ENCODE peak calls at places on chromosomes 6 and 20, in ten cellular contexts. D, J, Q, L, R, O, V, A, U and F are unnamed samples.

GRCh38 chr6:35427851-35428321 is 24.3 kb upstream of the FANCE start:
- DNase-seq in O (no peak), A (peak), J (no peak), L (no peak), Q (peak), D (no peak), V (peak), R (no peak), U (peak), F (no peak)

GRCh38 chr6:151322570-151322969 is 68.8 kb downstream of the ZBTB2 start:
- DNase-seq in V (no peak), Q (no peak), R (no peak), D (no peak), U (peak), O (no peak), J (no peak), L (no peak), A (peak), F (no peak)

GRCh38 chr6:114619621-114620020 is 276.8 kb upstream of the HS3ST5 start:
- DNase-seq in R (no peak), D (no peak), O (no peak), L (no peak), Q (no peak), A (no peak), J (no peak), V (no peak), U (no peak), F (no peak)

GRCh38 chr6:63816979-63817436 is 181.4 kb downstream of the PHF3 start:
- DNase-seq in U (peak), Q (peak), A (peak), V (peak), O (no peak), L (no peak), R (no peak), J (peak), D (no peak), F (no peak)

GRCh38 chr6:145015739-145016558 is 719.4 kb downstream of the EPM2A start:
- DNase-seq in O (no peak), V (peak), U (peak), Q (peak), J (no peak), D (no peak), A (peak), L (peak), R (no peak), F (no peak)

GRCh38 chr20:57335392-57335791 is 5.8 kb downstream of the SPO11 start:
- DNase-seq in U (peak), R (no peak), D (no peak), J (no peak), A (no peak), V (peak), L (no peak), O (no peak), Q (no peak), F (no peak)

GRCh38 chr6:40482532-40482931 is 104.6 kb downstream of the LRFN2 start:
- DNase-seq in V (no peak), R (no peak), J (peak), D (no peak), A (no peak), Q (no peak), O (no peak), L (no peak), U (no peak), F (no peak)

GRCh38 chr6:125913864-125914351 is 42.7 kb upstream of the HINT3 start:
- DNase-seq in J (no peak), R (peak), D (no peak), A (peak), V (peak), O (peak), U (peak), L (no peak), Q (peak), F (no peak)

DNA sequence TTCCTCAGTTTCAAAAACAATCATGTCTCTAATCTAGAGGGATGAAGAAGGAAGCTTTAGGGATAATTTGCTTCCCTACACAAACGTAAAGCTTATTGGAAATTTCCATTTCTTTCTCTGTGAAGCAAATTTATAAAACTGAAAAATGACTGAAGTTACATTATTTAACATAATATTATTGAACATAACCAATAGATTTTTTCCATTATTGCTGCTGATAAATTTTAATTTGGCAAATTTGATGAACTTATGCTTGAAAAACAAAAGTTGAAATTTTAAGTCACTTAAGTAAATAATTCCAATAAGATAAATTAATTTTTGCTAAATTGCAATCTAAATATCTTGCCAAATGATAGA is 140.9 kb downstream of the GMDS start:
- DNase-seq in L (no peak), U (no peak), O (no peak), D (no peak), Q (no peak), A (no peak), V (no peak), J (no peak), R (no peak), F (no peak)
- TF ChIP-seq CTCF in L (no peak), U (no peak), O (no peak), D (no peak), Q (peak), A (no peak), V (no peak), J (no peak), R (no peak), F (no peak)

DNA sequence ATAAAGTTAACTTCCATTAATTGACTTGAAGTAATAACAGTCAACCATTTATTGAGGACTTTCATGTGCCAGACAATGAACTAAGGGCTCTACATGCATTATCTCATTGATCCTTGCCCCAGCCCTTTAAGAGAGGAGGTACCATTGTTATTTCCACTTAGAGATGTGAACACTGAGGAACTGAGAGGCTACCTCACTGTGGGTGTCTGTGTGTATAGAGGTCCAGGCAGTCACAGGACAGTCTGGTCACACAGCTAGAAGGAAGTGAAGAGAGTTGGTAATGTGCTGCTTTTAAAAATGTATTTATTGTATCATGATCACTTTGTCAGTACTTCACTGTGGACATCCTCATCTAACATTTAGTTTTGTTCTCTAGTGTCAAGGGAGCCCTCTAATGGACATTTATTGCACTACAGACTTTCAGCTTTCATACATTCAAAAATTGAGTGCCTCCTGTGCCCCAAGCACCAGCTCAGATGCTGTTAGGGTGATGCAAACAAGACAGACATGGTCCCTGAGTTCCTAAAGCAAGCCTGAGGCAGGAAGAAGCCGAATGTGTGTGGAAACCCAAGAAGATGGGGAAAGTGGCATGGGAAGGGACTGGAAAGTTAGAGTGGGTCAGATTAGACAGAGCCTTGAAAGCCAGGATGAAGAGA is 122.9 kb downstream of the SLC16A10 start:
- DNase-seq in O (peak), L (peak), A (peak), D (no peak), R (no peak), U (peak), V (peak), Q (peak), J (peak), F (no peak)
- TF ChIP-seq CTCF in O (peak), L (peak), A (peak), D (peak), R (peak), U (peak), V (peak), Q (peak), J (peak), F (peak)

DNA sequence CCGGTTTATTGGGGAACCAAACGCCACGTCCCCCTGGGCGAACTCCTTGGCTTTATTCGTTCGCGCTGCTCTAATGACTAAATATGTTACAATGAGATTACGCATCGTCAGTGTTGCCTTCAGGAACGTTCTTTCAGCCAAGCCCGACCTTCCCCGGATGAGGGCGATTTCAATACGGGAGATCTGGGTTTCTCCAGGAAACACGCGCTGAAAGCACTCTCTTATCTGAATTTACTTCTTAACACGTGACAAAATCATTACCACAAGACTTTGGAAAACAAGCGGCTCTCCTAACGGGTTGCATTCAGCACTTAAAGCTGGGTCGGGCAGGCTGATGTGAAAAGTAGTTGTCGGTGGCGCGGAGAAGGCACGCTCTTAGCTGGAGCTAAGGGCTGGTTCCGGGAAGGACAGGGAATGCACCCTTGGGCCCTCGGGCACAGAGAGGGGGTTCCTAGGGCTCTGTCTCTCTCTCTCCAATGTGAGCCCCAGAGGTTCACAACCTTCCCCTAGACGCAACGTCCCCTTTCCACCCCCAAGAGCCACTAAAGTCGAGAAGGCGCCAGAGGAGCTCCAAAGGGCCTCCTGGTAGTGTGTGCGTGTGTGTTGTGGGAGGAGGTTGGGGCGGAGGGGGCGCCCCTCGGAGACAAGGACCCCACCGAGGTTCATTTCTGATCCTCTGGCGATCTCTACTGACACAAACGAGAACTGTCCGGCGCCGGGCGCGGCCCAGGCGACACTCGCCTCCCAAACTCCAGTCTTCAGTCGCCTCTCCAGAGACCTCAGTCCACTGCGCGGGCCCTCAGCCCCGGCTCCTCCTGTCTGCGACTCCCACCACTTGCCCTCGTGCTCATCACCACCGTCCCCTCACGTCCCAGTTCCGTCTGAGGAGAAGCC is 7.1 kb upstream of the NKX2-2 start:
- DNase-seq in V (peak), D (no peak), R (no peak), Q (no peak), A (peak), U (peak), O (no peak), J (no peak), L (peak), F (no peak)
- TF ChIP-seq CTCF in V (no peak), D (no peak), R (no peak), Q (no peak), A (no peak), U (no peak), O (peak), J (no peak), L (no peak), F (no peak)

GRCh38 chr20:23019403-23019802 is 15.7 kb upstream of the SSTR4 start:
- DNase-seq in O (no peak), U (no peak), V (no peak), J (no peak), A (no peak), L (no peak), R (no peak), Q (no peak), D (no peak), F (no peak)

GRCh38 chr20:23021541-23021940 is 13.6 kb upstream of the SSTR4 start:
- DNase-seq in R (no peak), L (no peak), O (no peak), A (no peak), V (no peak), Q (no peak), U (no peak), J (no peak), D (no peak), F (no peak)

GRCh38 chr20:23021941-23022340 is 13.2 kb upstream of the SSTR4 start:
- DNase-seq in A (peak), V (no peak), R (no peak), D (no peak), O (no peak), L (no peak), J (no peak), Q (no peak), U (peak), F (no peak)

GRCh38 chr20:23018941-23019340 is 16.2 kb upstream of the SSTR4 start:
- DNase-seq in O (no peak), Q (no peak), L (no peak), R (no peak), A (no peak), U (no peak), J (no peak), V (no peak), D (no peak), F (no peak)

DNA sequence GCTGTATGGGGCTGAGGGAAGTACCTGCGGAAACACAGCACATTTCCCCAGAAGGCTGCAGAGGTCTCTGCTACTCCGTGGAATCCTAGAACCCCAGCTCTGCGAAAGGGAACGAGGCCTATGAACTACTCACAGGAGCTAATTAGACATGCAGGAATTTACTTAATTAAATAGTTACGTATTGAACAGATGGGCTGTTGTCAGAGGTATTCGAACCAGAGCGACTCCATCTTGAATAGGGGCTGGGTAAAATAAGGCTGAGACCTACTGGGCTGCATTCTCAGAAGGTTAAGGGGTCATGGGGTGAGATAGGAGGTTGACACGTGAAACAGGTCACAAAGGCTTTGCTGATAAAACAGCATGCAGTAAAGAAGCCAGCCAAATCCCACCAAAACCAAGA is 14.9 kb upstream of the SSTR4 start:
- DNase-seq in O (no peak), A (no peak), R (no peak), Q (no peak), J (no peak), D (no peak), U (no peak), V (no peak), L (no peak), F (no peak)
- TF ChIP-seq CTCF in O (no peak), A (no peak), R (no peak), Q (no peak), J (no peak), D (no peak), U (no peak), V (no peak), L (no peak), F (no peak)

GRCh38 chr6:5672581-5673011 is 334.1 kb downstream of the NRN1 start:
- DNase-seq in R (peak), V (peak), A (peak), D (no peak), J (peak), O (no peak), Q (peak), U (peak), L (no peak), F (no peak)

GRCh38 chr6:5671162-5671561 is 335.6 kb downstream of the NRN1 start:
- DNase-seq in U (peak), R (peak), O (no peak), L (peak), D (no peak), Q (no peak), V (peak), A (peak), J (no peak), F (no peak)

GRCh38 chr6:5670381-5670780 is 336.3 kb downstream of the NRN1 start:
- DNase-seq in J (no peak), V (no peak), U (peak), Q (no peak), D (no peak), A (no peak), L (no peak), R (no peak), O (no peak), F (no peak)

GRCh38 chr6:5673016-5673415 is 333.7 kb downstream of the NRN1 start:
- DNase-seq in V (no peak), L (no peak), D (no peak), O (no peak), R (no peak), A (no peak), U (peak), Q (no peak), J (no peak), F (no peak)

GRCh38 chr6:5671604-5672559 is 334.8 kb downstream of the NRN1 start:
- DNase-seq in D (no peak), R (peak), U (no peak), A (peak), J (no peak), O (no peak), L (no peak), Q (no peak), V (no peak), F (no peak)
- TF ChIP-seq CTCF in D (no peak), R (no peak), U (no peak), A (no peak), J (no peak), O (no peak), L (no peak), Q (no peak), V (peak), F (no peak)

GRCh38 chr6:37696841-37697735 is 595 bp downstream of the MDGA1 start:
- DNase-seq in R (peak), D (peak), A (peak), U (peak), L (peak), O (no peak), V (peak), Q (no peak), J (peak), F (no peak)
- TF ChIP-seq CTCF in R (peak), D (peak), A (no peak), U (no peak), L (peak), O (no peak), V (no peak), Q (peak), J (peak), F (no peak)

DNA sequence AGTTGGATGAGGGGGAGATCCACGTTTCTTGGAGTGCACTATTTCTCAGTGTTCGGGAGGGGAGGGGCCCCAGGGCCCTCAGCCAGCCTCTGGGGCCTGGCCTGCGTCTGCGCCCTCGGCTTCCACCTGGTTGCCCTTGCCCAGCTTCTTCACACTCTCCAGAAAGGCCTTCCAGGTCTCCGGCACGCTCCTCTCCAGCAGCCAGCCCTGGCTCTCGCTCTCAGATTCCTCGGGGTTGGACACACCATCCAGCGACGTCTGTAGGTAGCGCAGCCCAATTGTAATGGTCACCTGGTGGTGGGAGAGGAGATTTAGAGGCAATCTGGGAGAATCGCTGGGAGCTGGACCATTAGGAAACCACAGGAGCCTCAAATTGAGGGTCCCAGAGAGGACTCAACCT is 24.2 kb downstream of the PRPH2 start:
- DNase-seq in J (no peak), O (no peak), V (no peak), D (no peak), U (no peak), Q (no peak), L (no peak), R (no peak), A (no peak), F (no peak)
- TF ChIP-seq CTCF in J (no peak), O (no peak), V (no peak), D (no peak), U (no peak), Q (no peak), L (no peak), R (no peak), A (no peak), F (no peak)

DNA sequence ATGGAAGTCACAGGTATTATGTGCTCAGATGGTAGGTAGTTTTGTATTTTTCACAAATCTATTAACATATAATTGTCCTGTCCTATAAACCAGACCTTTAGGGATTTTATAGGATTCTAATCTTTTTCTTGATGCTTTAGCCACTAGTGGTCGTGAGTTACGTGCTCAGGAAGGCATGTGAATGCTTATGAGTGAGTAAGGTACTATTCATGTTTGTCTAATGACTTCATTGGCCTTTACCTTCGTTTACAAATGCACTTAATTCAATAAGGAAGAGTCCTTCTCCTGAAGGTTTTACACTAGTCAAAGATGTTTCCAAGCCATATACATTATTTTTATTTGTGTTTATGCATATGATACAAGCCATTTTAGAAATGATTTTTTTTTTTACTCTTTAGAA is 23.0 kb downstream of the PACRG start:
- DNase-seq in O (peak), U (peak), D (no peak), J (no peak), R (no peak), Q (no peak), A (peak), V (peak), L (no peak), F (no peak)
- TF ChIP-seq CTCF in O (peak), U (no peak), D (no peak), J (no peak), R (no peak), Q (no peak), A (no peak), V (no peak), L (no peak), F (no peak)

GRCh38 chr6:43972915-43973304 is 154.3 kb downstream of the MRPL14 start:
- DNase-seq in O (peak), A (peak), Q (peak), R (peak), V (peak), D (peak), J (no peak), L (no peak), U (peak), F (no peak)

GRCh38 chr6:43971776-43972126 is 155.5 kb downstream of the MRPL14 start:
- DNase-seq in D (no peak), J (no peak), V (no peak), A (no peak), R (no peak), Q (no peak), L (no peak), U (no peak), O (no peak), F (no peak)

GRCh38 chr6:43972179-43972914 is 154.9 kb downstream of the MRPL14 start:
- DNase-seq in L (no peak), R (no peak), A (no peak), J (no peak), U (peak), Q (no peak), D (no peak), V (no peak), O (no peak), F (no peak)

GRCh38 chr6:43974643-43975235 is 152.5 kb downstream of the MRPL14 start:
- DNase-seq in U (peak), L (no peak), O (no peak), Q (no peak), R (no peak), V (no peak), J (no peak), A (no peak), D (no peak), F (no peak)

DNA sequence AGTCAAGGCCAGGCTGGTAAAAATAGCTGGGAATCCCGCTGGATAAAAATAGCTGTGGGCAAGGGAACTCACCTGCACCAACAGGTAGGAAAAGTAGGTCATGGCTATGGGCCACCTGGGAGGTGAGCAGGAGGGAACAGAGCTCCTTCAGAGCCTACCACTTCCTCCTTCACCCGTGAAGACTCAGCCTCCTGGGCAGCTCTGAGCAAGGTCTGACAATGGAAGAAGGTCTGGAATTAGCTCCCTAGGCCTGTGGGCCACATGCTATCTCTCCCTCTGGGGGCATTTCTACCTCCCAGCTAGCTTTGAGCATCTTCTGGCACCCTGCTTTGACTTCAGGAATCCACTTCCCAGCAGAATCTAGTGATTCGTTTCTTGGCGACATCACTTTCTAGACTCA is 153.9 kb downstream of the MRPL14 start:
- DNase-seq in A (no peak), V (no peak), D (no peak), Q (peak), U (peak), R (no peak), L (no peak), O (no peak), J (no peak), F (no peak)
- TF ChIP-seq CTCF in A (no peak), V (no peak), D (no peak), Q (no peak), U (no peak), R (no peak), L (no peak), O (no peak), J (no peak), F (no peak)